ENCODE peak calls at places on chromosomes 3 and 15, in five cellular contexts. X is H54, D is psoas muscle, E is mammary epithelial cell, O is NCI-H1092. U is an unnamed sample.

GRCh38 chr3:39372831-39373230 is 10.3 kb upstream of the SLC25A38 start:
- DNase-seq in X (no peak), D (no peak), E (peak; percentile 68), O (no peak), U (no peak)

GRCh38 chr15:51724199-51724598 is 13.3 kb downstream of the LYSMD2 start:
- DNase-seq in X (no peak), D (no peak), O (no peak), E (no peak), U (no peak)

GRCh38 chr15:58361291-58361759 is 70.5 kb upstream of the LIPC start:
- DNase-seq in E (no peak), D (no peak), O (no peak), X (no peak), U (no peak)

GRCh38 chr3:197003461-197004385 is 25.9 kb downstream of the MELTF start:
- DNase-seq in E (no peak), O (no peak), X (no peak), D (peak; percentile 56), U (no peak)

GRCh38 chr3:76561494-76562242 is 478.2 kb upstream of the ROBO2 start:
- DNase-seq in O (no peak), D (no peak), E (no peak), X (no peak), U (no peak)

GRCh38 chr15:70627734-70628541 is 135.4 kb downstream of the UACA start:
- DNase-seq in O (no peak), D (no peak), X (no peak), E (no peak), U (no peak)

GRCh38 chr3:72448375-72448823 is 399.8 kb downstream of the SHQ1 start:
- DNase-seq in E (no peak), O (no peak), X (no peak), D (no peak), U (no peak)

GRCh38 chr3:166453472-166453871 is 616.2 kb upstream of the BCHE start:
- DNase-seq in D (no peak), E (no peak), X (no peak), O (no peak), U (no peak)

U was measured in HS-27A.